ENCODE peak calls at places on chromosomes 13 and 19, in six cellular contexts. N, E, T, K, L and G are unnamed samples.

GRCh38 chr13:91247768-91248167 is 99.7 kb upstream of the MIR17HG start:
- DNase-seq in N (no peak), E (peak), T (peak), K (no peak), L (no peak), G (no peak)

GRCh38 chr19:34171539-34171876 is 796 bp upstream of the LSM14A start:
- DNase-seq in N (no peak), E (peak), T (peak), K (no peak), L (no peak), G (peak)

GRCh38 chr13:21385710-21386109 is 73.4 kb downstream of the ZDHHC20 start:
- DNase-seq in N (no peak), E (no peak), T (no peak), K (no peak), L (no peak), G (no peak)

GRCh38 chr13:85223883-85224656 is 575.1 kb downstream of the SLITRK6 start:
- DNase-seq in N (no peak), E (no peak), T (peak), K (no peak), L (no peak), G (peak)

GRCh38 chr13:41127746-41128145 is 4.9 kb downstream of the KBTBD6 start:
- DNase-seq in N (no peak), E (no peak), T (no peak), K (no peak), L (no peak), G (no peak)

GRCh38 chr19:49851456-49852259 is 699 bp downstream of the PTOV1 start:
- DNase-seq in N (no peak), E (no peak), T (no peak), K (no peak), L (no peak), G (no peak)

GRCh38 chr19:38551450-38551813 is 66.3 kb downstream of the MAP4K1 start:
- DNase-seq in N (no peak), E (no peak), T (no peak), K (no peak), L (no peak), G (no peak)

GRCh38 chr13:45055198-45055901 is 65.0 kb upstream of the GTF2F2 start:
- DNase-seq in N (no peak), E (peak), T (peak), K (no peak), L (no peak), G (peak)

GRCh38 chr13:75876371-75877050 is 240.4 kb downstream of the LMO7 start:
- DNase-seq in N (peak), E (peak), T (peak), K (peak), L (peak), G (no peak)

GRCh38 chr19:1094978-1095701 is at the start of gene POLR2E:
- DNase-seq in N (peak), E (peak), T (peak), K (peak), L (peak), G (peak)

GRCh38 chr13:29816715-29817114 is 33.7 kb downstream of the UBL3 start:
- DNase-seq in N (no peak), E (no peak), T (no peak), K (no peak), L (no peak), G (no peak)

GRCh38 chr13:94416454-94417080 is 62.9 kb downstream of the DCT start:
- DNase-seq in N (no peak), E (peak), T (peak), K (no peak), L (no peak), G (no peak)

GRCh38 chr13:66689628-66690027 is 540.5 kb downstream of the PCDH9 start:
- DNase-seq in N (no peak), E (peak), T (peak), K (no peak), L (no peak), G (no peak)

GRCh38 chr19:13505761-13506549 is at the start of gene CACNA1A:
- DNase-seq in N (no peak), E (no peak), T (no peak), K (no peak), L (no peak), G (no peak)

GRCh38 chr19:6828698-6829633 is 56.5 kb downstream of the VAV1 start:
- DNase-seq in N (no peak), E (no peak), T (no peak), K (no peak), L (no peak), G (peak)

GRCh38 chr13:100040196-100040595 is 48.7 kb upstream of the PCCA start:
- DNase-seq in N (no peak), E (no peak), T (no peak), K (no peak), L (no peak), G (no peak)

GRCh38 chr19:16524991-16525734 is 17.1 kb downstream of the CHERP start:
- DNase-seq in N (no peak), E (no peak), T (no peak), K (no peak), L (no peak), G (no peak)

GRCh38 chr13:41905600-41906254 is 55.2 kb downstream of the VWA8 start:
- DNase-seq in N (no peak), E (peak), T (peak), K (no peak), L (no peak), G (peak)

GRCh38 chr13:113005076-113005865 is 36.3 kb downstream of the MCF2L start:
- DNase-seq in N (no peak), E (no peak), T (no peak), K (no peak), L (no peak), G (no peak)

DNA sequence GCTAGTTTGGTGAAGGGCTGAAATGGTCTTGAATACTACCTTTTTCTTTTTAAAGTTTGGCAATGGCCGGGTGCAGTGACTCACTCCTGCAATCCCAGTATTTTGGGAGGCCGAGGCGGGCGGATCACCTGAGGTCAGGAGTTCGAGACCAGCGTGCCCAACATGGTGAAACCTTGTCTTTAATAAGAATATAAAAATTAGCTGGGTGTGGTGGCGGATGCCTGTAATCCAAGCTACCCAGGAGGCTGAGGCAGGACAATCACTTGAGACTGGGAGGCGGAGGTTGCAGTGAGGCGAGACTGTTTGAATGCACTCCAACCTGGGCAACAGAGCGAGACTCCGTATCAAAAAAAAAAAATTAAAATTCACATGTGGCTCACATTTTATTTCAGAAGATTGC is 880 bp upstream of the ZNF723 start:
- DNase-seq in N (no peak), E (no peak), T (no peak), K (no peak), L (no peak), G (no peak)
- TF ChIP-seq CTCF in N (no peak), E (no peak), T (no peak), K (no peak), L (no peak), G (no peak)

GRCh38 chr13:57375876-57376275 is 208.9 kb downstream of the PRR20E start:
- DNase-seq in N (no peak), E (no peak), T (no peak), K (no peak), L (no peak), G (no peak)
- TF ChIP-seq CTCF in N (no peak), E (no peak), T (no peak), K (no peak), L (no peak), G (no peak)

DNA sequence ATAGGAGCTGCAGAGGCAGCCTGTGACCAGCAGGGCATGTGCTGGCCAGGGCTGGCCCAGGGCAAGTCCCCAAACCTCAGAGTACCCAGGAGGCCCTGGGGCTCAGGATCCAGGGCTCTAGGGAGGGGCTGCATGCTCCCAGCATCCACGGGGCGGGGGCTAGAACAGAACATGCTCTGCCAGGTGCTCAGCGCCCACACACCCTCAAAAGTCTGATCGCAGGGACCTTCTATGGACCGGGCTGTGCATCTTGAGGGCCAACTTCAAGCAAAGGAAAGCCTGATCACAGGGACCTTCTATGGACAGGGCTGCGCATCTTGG is 33.5 kb downstream of the ELL start:
- DNase-seq in N (no peak), E (no peak), T (no peak), K (no peak), L (no peak), G (no peak)
- TF ChIP-seq CTCF in N (peak), E (peak), T (peak), K (peak), L (peak), G (peak)

DNA sequence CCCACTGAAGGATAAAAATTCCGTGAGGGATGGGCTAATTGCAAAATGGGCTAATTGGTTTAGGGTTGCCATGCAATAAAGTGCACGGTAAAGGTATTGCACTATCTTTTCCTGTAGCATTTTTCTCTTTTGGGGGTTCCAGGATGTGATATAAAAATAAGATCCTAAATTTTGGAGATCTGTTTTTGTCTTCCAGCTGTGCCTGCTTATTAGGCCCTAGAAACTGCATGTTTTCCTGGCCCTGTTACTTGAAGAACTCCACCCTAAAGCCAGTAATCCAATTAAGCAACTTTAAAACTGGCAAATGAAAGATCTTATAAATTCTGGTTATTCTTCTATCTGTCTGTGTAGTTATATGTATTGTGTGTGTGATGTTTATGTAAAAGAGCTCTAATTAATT is 2489.6 kb downstream of the PCDH9 start:
- DNase-seq in N (no peak), E (no peak), T (no peak), K (no peak), L (no peak), G (no peak)
- TF ChIP-seq CTCF in N (no peak), E (no peak), T (no peak), K (no peak), L (no peak), G (no peak)

GRCh38 chr13:80901111-80902014 is 560.4 kb upstream of the SPRY2 start:
- DNase-seq in N (no peak), E (peak), T (peak), K (no peak), L (no peak), G (no peak)

GRCh38 chr13:80903911-80904310 is 563.0 kb upstream of the SPRY2 start:
- DNase-seq in N (no peak), E (peak), T (peak), K (no peak), L (no peak), G (no peak)

GRCh38 chr13:80894930-80895329 is 554.0 kb upstream of the SPRY2 start:
- DNase-seq in N (no peak), E (no peak), T (no peak), K (no peak), L (no peak), G (no peak)

GRCh38 chr13:80904386-80904785 is 563.5 kb upstream of the SPRY2 start:
- DNase-seq in N (no peak), E (no peak), T (no peak), K (no peak), L (no peak), G (no peak)

GRCh38 chr13:80900557-80900956 is 559.6 kb upstream of the SPRY2 start:
- DNase-seq in N (no peak), E (no peak), T (no peak), K (no peak), L (no peak), G (no peak)
- TF ChIP-seq CTCF in N (no peak), E (no peak), T (no peak), K (no peak), L (no peak), G (no peak)

GRCh38 chr13:110421061-110421460 is 114.0 kb downstream of the COL4A2 start:
- DNase-seq in N (no peak), E (peak), T (no peak), K (no peak), L (no peak), G (no peak)
- TF ChIP-seq CTCF in N (no peak), E (no peak), T (no peak), K (no peak), L (no peak), G (no peak)